ENCODE peak calls at places on chromosomes 4 and X, in six cellular contexts. One of them, this sample, is unnamed.

GRCh38 chr4:77613267-77613666 is 7.6 kb downstream of the CXCL13 start:
- DNase-seq in ovary: no peak
- DNase-seq in SW 1271: no peak
- DNase-seq in naive B cell: no peak
- DNase-seq in endothelial cell: no peak
- DNase-seq in head of caudate nucleus: no peak
- DNase-seq in this sample: no peak

GRCh38 chr4:2797188-2797544 is 4.3 kb downstream of the SH3BP2 start:
- DNase-seq in naive B cell: no peak
- DNase-seq in head of caudate nucleus: peak
- DNase-seq in endothelial cell: no peak
- DNase-seq in SW 1271: no peak
- DNase-seq in ovary: peak
- DNase-seq in this sample: no peak

GRCh38 chrX:38891641-38892413 is 90.6 kb downstream of the MID1IP1 start:
- DNase-seq in endothelial cell: no peak
- DNase-seq in head of caudate nucleus: no peak
- DNase-seq in naive B cell: no peak
- DNase-seq in SW 1271: no peak
- DNase-seq in ovary: no peak
- DNase-seq in this sample: no peak

GRCh38 chr4:173735055-173735454 is 205.0 kb upstream of the HAND2 start:
- DNase-seq in naive B cell: no peak
- DNase-seq in head of caudate nucleus: no peak
- DNase-seq in endothelial cell: no peak
- DNase-seq in ovary: no peak
- DNase-seq in SW 1271: no peak
- DNase-seq in this sample: no peak

GRCh38 chr4:75990129-75990528 is 616 bp downstream of the SDAD1 start:
- DNase-seq in naive B cell: no peak
- DNase-seq in head of caudate nucleus: no peak
- DNase-seq in ovary: no peak
- DNase-seq in endothelial cell: peak
- DNase-seq in SW 1271: no peak
- DNase-seq in this sample: no peak

GRCh38 chrX:50704987-50705386 is 109.0 kb downstream of the SHROOM4 start:
- DNase-seq in head of caudate nucleus: no peak
- DNase-seq in endothelial cell: no peak
- DNase-seq in naive B cell: no peak
- DNase-seq in ovary: no peak
- DNase-seq in SW 1271: no peak
- DNase-seq in this sample: no peak

GRCh38 chr4:3009422-3009821 is 46.1 kb downstream of the GRK4 start:
- DNase-seq in head of caudate nucleus: no peak
- DNase-seq in SW 1271: peak
- DNase-seq in naive B cell: peak
- DNase-seq in endothelial cell: no peak
- DNase-seq in ovary: no peak
- DNase-seq in this sample: no peak

GRCh38 chr4:6560416-6561172 is 14.4 kb upstream of the MAN2B2 start:
- DNase-seq in head of caudate nucleus: peak
- DNase-seq in endothelial cell: no peak
- DNase-seq in SW 1271: no peak
- DNase-seq in naive B cell: no peak
- DNase-seq in ovary: no peak
- DNase-seq in this sample: no peak

GRCh38 chr4:100938698-100939097 is 408.6 kb downstream of the PPP3CA start:
- DNase-seq in head of caudate nucleus: no peak
- DNase-seq in SW 1271: no peak
- DNase-seq in naive B cell: no peak
- DNase-seq in ovary: no peak
- DNase-seq in endothelial cell: no peak
- DNase-seq in this sample: no peak